ENCODE peak calls at places on chromosomes 7 and 10, in six cellular contexts. W is ovary, R is stomach, S is A549, H is HCT116, Z is spleen. L is an unnamed sample.

GRCh38 chr7:42254217-42254616 is 17.2 kb upstream of the GLI3 start:
- DNase-seq in W (no peak), R (no peak), S (no peak), H (no peak), Z (no peak), L (no peak)

GRCh38 chr10:1368772-1369171 is 312.6 kb downstream of the WDR37 start:
- DNase-seq in W (no peak), R (peak; percentile 38), S (peak; percentile 62), H (peak; percentile 45), Z (no peak), L (peak; percentile 46)

GRCh38 chr10:69505636-69506318 is 54.5 kb downstream of the TSPAN15 start:
- DNase-seq in W (no peak), R (no peak), S (no peak), H (no peak), Z (peak; percentile 64), L (no peak)

GRCh38 chr10:102064503-102064867 is 664 bp upstream of the HPS6 start:
- DNase-seq in W (no peak), R (no peak), S (no peak), H (no peak), Z (no peak), L (no peak)

GRCh38 chr7:84790873-84791272 is 396.0 kb downstream of the SEMA3D start:
- DNase-seq in W (no peak), R (no peak), S (no peak), H (no peak), Z (no peak), L (no peak)

GRCh38 chr7:45186261-45186813 is 28.7 kb downstream of the RAMP3 start:
- DNase-seq in W (no peak), R (peak; percentile 9), S (no peak), H (no peak), Z (peak; percentile 33), L (no peak)

GRCh38 chr7:105656922-105657521 is 75.7 kb upstream of the EFCAB10 start:
- DNase-seq in W (no peak), R (peak; percentile 44), S (peak; percentile 58), H (peak; percentile 19), Z (no peak), L (peak; percentile 63)

GRCh38 chr10:102419561-102420442 is 834 bp upstream of the FBXL15 start:
- DNase-seq in W (peak; percentile 83), R (peak; percentile 63), S (peak; percentile 51), H (no peak), Z (peak; percentile 90), L (peak; percentile 74)

GRCh38 chr10:132065491-132066105 is at the start of gene JAKMIP3:
- DNase-seq in W (peak; percentile 69), R (peak; percentile 35), S (peak; percentile 82), H (no peak), Z (no peak), L (no peak)

GRCh38 chr7:55494951-55495350 is 77.4 kb downstream of the VOPP1 start:
- DNase-seq in W (no peak), R (no peak), S (no peak), H (no peak), Z (peak; percentile 31), L (no peak)

GRCh38 chr7:80815733-80816132 is 103.1 kb downstream of the SEMA3C start:
- DNase-seq in W (no peak), R (no peak), S (no peak), H (no peak), Z (no peak), L (no peak)

GRCh38 chr7:26191233-26191973 is 9.1 kb downstream of the HNRNPA2B1 start:
- DNase-seq in W (no peak), R (no peak), S (no peak), H (no peak), Z (no peak), L (no peak)

GRCh38 chr10:44339218-44339617 is 45.7 kb downstream of the CXCL12 start:
- DNase-seq in W (no peak), R (no peak), S (no peak), H (no peak), Z (no peak), L (no peak)

GRCh38 chr7:38224392-38224791 is 46.3 kb downstream of the STARD3NL start:
- DNase-seq in W (no peak), R (no peak), S (no peak), H (no peak), Z (no peak), L (no peak)

GRCh38 chr10:130023454-130024230 is 59.6 kb upstream of the EBF3 start:
- DNase-seq in W (no peak), R (no peak), S (no peak), H (no peak), Z (peak; percentile 67), L (no peak)

GRCh38 chr7:123633553-123633952 is 22.1 kb upstream of the LMOD2 start:
- DNase-seq in W (no peak), R (no peak), S (no peak), H (no peak), Z (no peak), L (no peak)

GRCh38 chr7:77391230-77391629 is 24.9 kb downstream of the GSAP start:
- DNase-seq in W (no peak), R (no peak), S (no peak), H (no peak), Z (no peak), L (no peak)

GRCh38 chr10:133272301-133272963 is 4.2 kb downstream of the ADAM8 start:
- DNase-seq in W (no peak), R (no peak), S (no peak), H (no peak), Z (peak; percentile 78), L (no peak)

DNA sequence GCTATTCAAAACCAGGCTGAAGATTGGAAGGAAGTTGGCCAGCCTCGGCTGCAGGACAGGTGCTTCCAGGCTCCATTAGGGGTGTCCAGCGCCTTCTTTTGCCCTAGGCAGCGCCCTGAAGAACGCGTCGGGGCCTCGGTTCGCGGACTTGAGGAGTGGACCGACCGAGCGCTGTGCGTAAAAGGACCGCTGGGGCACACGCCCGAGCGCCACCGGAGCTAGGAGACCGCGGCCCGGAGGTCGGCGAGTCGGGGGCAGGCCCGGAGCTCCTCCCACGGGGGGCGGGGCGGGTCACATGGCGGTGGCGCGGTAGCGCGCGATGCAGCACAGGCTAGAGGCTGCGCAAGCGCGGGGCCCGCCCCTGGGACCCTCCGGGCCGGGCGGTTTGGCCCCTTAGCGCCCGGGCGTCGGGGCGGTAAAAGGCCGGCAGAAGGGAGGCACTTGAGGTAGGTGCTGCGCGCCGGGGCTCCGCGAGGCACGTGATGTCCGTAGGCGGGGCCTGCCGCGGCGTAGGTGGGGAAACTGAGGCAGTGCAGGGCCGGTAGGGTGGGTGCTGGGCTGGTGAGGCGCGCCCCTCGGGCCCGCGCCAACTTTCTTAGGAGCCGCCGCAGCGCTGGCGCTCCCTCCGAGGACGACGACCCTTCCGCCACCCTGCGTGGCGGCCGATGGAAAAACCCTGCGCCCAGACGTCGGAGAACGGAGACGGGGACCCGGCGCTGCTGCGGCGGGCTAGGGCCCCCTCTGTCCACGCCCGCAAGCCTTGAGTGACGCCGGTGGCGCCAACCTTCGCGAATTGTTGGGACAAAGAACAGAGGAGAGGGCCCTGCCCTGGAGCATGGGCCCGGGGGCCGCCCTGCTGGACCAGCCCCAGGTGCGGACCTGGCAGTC is at the start of gene PRXL2A:
- DNase-seq in W (peak; percentile 88), R (peak; percentile 81), S (peak; percentile 78), H (no peak), Z (peak; percentile 95), L (peak; percentile 72)
- TF ChIP-seq POLR2A in W (peak; percentile 26), R (no peak), S (peak; percentile 71), H (peak; percentile 76), Z (no peak), L (no peak)

DNA sequence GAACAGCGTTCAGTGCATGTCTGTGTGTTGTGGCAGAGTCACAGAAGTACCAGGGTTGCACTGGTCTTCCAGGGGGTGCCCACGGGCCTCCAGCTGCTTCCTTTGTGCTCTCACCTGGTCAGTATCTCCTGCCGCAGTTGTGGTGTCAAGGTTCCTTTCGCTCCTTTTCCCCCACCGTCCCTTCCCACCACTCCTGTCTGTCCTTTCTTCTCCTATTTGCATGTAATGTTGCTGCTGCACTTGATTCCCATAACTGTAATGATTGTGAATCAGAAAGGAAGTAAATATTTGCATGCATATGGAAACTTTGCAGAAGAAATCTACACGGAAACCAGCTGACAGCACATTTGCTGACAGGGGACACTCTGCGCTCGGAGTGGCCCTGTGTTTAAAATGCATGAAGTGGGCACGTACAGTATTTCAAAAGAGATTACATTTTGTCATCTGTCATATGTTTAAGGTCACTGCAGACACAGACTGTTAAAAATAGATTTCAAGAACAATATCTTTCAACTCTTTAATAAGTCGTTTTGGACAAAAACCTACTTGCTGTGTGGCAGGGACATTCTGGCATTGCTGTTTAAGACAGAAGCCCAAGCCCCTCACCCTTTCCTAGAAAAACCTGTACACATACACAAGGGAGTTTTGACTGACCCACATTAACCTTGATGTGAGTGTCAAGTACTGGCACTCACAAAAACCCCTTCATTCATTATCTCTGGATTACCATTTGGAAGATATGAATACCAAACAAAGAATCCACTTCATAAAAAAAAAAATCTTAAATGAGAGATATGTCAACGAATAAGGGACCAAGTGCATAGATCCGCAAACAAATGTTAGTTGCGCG is 336.7 kb upstream of the KLF6 start:
- DNase-seq in W (no peak), R (peak; percentile 36), S (no peak), H (no peak), Z (no peak), L (no peak)
- TF ChIP-seq POLR2A in W (no peak), R (no peak), S (no peak), H (no peak), Z (no peak), L (no peak)

GRCh38 chr10:98418596-98419265 is 3.7 kb upstream of the PYROXD2 start:
- DNase-seq in W (no peak), R (no peak), S (no peak), H (no peak), Z (no peak), L (no peak)

GRCh38 chr10:98422182-98422581 is 7.2 kb upstream of the PYROXD2 start:
- DNase-seq in W (no peak), R (no peak), S (no peak), H (no peak), Z (no peak), L (no peak)

GRCh38 chr10:98417973-98418372 is 3.0 kb upstream of the PYROXD2 start:
- DNase-seq in W (no peak), R (no peak), S (no peak), H (no peak), Z (no peak), L (no peak)

GRCh38 chr10:98419456-98420261 is 4.7 kb upstream of the PYROXD2 start:
- DNase-seq in W (no peak), R (no peak), S (no peak), H (no peak), Z (no peak), L (no peak)

DNA sequence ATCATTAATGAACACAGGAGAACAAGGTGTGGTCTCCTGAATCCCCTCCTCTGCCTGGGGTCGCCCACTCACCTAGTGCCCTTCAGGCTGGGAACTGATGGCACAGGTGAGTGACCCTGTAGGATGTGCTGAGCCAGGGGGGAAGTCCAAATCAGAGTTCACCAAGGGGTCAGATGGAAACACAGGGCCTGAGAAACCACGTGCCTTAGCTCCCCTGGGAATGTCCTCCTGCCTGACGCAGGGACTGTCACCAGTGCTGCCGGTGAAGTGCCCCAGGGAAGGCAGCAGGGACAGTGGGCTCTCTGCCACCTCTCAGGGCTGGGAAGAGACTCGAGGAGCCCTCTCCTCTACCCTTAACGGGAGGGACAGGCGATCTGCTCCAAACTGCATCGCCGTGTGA is 5.8 kb upstream of the PYROXD2 start:
- DNase-seq in W (no peak), R (no peak), S (no peak), H (no peak), Z (no peak), L (no peak)
- TF ChIP-seq POLR2A in W (no peak), R (no peak), S (no peak), H (no peak), Z (no peak), L (no peak)

DNA sequence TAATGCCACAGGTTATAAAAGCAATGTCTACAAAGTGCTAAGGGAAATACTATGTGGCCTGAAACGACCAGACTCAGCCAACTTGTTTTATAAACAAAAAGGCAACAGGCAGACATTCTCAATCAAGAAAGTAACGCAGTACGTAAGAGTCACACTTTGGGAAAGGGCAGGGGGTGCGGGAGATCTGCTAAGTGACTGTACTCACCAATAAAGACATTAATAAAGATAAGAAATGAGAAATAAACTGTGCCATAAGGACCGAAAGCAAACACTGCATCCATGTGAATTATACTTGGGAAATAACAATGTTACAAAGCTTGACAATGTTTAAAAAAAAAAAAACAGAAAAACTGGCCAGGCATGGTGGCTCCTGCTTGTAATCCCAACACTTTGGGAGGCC is 25.5 kb downstream of the NSUN6 start:
- DNase-seq in W (no peak), R (no peak), S (no peak), H (no peak), Z (no peak), L (no peak)
- TF ChIP-seq POLR2A in W (no peak), R (no peak), S (no peak), H (no peak), Z (no peak), L (no peak)

L was measured in erythroblast.